ENCODE peak calls at places on chromosomes 12 and 14, in ten cellular contexts. D is GM04503; Y is A673; F is amygdala; V is AG09309; U is NCI-H1417; X is ACHN; Z is CD4-positive, alpha-beta T cell; W is NCI-H1105 treated with DMSO at 0.1 percent for 48 hours; J is COR-L47. Q is an unnamed sample.

GRCh38 chr12:78236264-78236663 is 405.6 kb downstream of the NAV3 start:
- DNase-seq in D (no peak), Y (no peak), F (no peak), V (no peak), U (no peak), X (no peak), Z (no peak), W (no peak), J (no peak), Q (no peak)

GRCh38 chr12:51190820-51191219 is 17.9 kb upstream of the TFCP2 start:
- DNase-seq in D (no peak), Y (no peak), F (no peak), V (no peak), U (no peak), X (no peak), Z (no peak), W (no peak), J (no peak), Q (no peak)

GRCh38 chr12:112243255-112243965 is 118.0 kb downstream of the TRAFD1 start:
- DNase-seq in D (no peak), Y (no peak), F (no peak), V (no peak), U (no peak), X (no peak), Z (no peak), W (no peak), J (no peak), Q (no peak)

GRCh38 chr12:120225852-120226640 is 25.1 kb upstream of the RPLP0 start:
- DNase-seq in D (no peak), Y (no peak), F (no peak), V (no peak), U (no peak), X (no peak), Z (no peak), W (no peak), J (peak; percentile 75), Q (peak; percentile 16)

GRCh38 chr12:78204926-78205325 is 374.2 kb downstream of the NAV3 start:
- DNase-seq in D (no peak), Y (no peak), F (no peak), V (no peak), U (no peak), X (no peak), Z (no peak), W (no peak), J (no peak), Q (no peak)

GRCh38 chr12:124510301-124510970 is 57.0 kb downstream of the NCOR2 start:
- DNase-seq in D (no peak), Y (peak; percentile 40), F (peak; percentile 52), V (no peak), U (no peak), X (peak; percentile 34), Z (no peak), W (no peak), J (no peak), Q (no peak)

GRCh38 chr14:73248294-73248868 is 11.1 kb downstream of the PAPLN start:
- DNase-seq in D (no peak), Y (no peak), F (no peak), V (no peak), U (no peak), X (peak; percentile 77), Z (no peak), W (no peak), J (no peak), Q (no peak)

GRCh38 chr12:59079029-59079428 is 158.7 kb upstream of the LRIG3 start:
- DNase-seq in D (no peak), Y (no peak), F (no peak), V (no peak), U (no peak), X (no peak), Z (no peak), W (no peak), J (no peak), Q (no peak)

GRCh38 chr12:89450922-89451321 is 73.7 kb downstream of the GALNT4 start:
- DNase-seq in D (peak; percentile 70), Y (peak; percentile 96), F (no peak), V (peak; percentile 59), U (no peak), X (peak; percentile 32), Z (no peak), W (no peak), J (no peak), Q (no peak)

GRCh38 chr12:64042901-64043300 is 179.2 kb downstream of the KICS2 start:
- DNase-seq in D (peak; percentile 72), Y (peak; percentile 91), F (no peak), V (peak; percentile 72), U (no peak), X (no peak), Z (no peak), W (no peak), J (no peak), Q (no peak)

GRCh38 chr12:105921872-105922669 is 216.7 kb downstream of the NUAK1 start:
- DNase-seq in D (no peak), Y (no peak), F (peak; percentile 13), V (no peak), U (no peak), X (peak; percentile 12), Z (no peak), W (no peak), J (no peak), Q (no peak)

GRCh38 chr12:3280967-3281366 is 203.8 kb downstream of the TSPAN9 start:
- DNase-seq in D (no peak), Y (no peak), F (no peak), V (no peak), U (no peak), X (no peak), Z (no peak), W (no peak), J (no peak), Q (no peak)

GRCh38 chr12:44589697-44590096 is 286.4 kb downstream of the NELL2 start:
- DNase-seq in D (no peak), Y (peak; percentile 46), F (no peak), V (no peak), U (no peak), X (no peak), Z (no peak), W (peak; percentile 14), J (no peak), Q (no peak)

GRCh38 chr12:2752676-2753371 is 41.9 kb upstream of the FKBP4 start:
- DNase-seq in D (no peak), Y (peak; percentile 81), F (no peak), V (peak; percentile 5), U (no peak), X (peak; percentile 82), Z (peak; percentile 66), W (peak; percentile 15), J (no peak), Q (peak; percentile 50)

GRCh38 chr12:105596731-105597130 is 266.2 kb downstream of the C12orf75 start:
- DNase-seq in D (no peak), Y (no peak), F (no peak), V (no peak), U (no peak), X (no peak), Z (no peak), W (no peak), J (no peak), Q (no peak)

GRCh38 chr12:124369055-124369900 is 74.4 kb downstream of the RFLNA start:
- DNase-seq in D (peak; percentile 68), Y (no peak), F (peak; percentile 68), V (peak; percentile 73), U (no peak), X (peak; percentile 96), Z (no peak), W (no peak), J (no peak), Q (no peak)

GRCh38 chr12:10069099-10069498 is 29.7 kb downstream of the CLEC1A start:
- DNase-seq in D (peak; percentile 65), Y (peak; percentile 90), F (no peak), V (peak; percentile 49), U (no peak), X (no peak), Z (no peak), W (no peak), J (no peak), Q (peak; percentile 61)

Q was measured in KG1.